ENCODE peak calls at places on chromosome 22, in five cellular contexts. One of them, this sample, is unnamed.

GRCh38 chr22:43081968-43082367 is 7.2 kb downstream of the TTLL1 start:
- DNase-seq in right atrium auricular region: no peak
- DNase-seq in HFFc6: no peak
- DNase-seq in MM.1S: no peak
- DNase-seq in BE2C: no peak
- DNase-seq in this sample: no peak

GRCh38 chr22:47012589-47013365 is 250.3 kb downstream of the TBC1D22A start:
- DNase-seq in right atrium auricular region: no peak
- DNase-seq in BE2C: no peak
- DNase-seq in HFFc6: no peak
- DNase-seq in MM.1S: no peak
- DNase-seq in this sample: no peak

GRCh38 chr22:42817556-42817955 is 39.5 kb downstream of the ARFGAP3 start:
- DNase-seq in MM.1S: no peak
- DNase-seq in HFFc6: no peak
- DNase-seq in right atrium auricular region: no peak
- DNase-seq in BE2C: no peak
- DNase-seq in this sample: no peak

GRCh38 chr22:20037419-20037818 is 16.5 kb downstream of the TANGO2 start:
- DNase-seq in BE2C: no peak
- DNase-seq in HFFc6: no peak
- DNase-seq in right atrium auricular region: no peak
- DNase-seq in MM.1S: no peak
- DNase-seq in this sample: no peak

GRCh38 chr22:47309476-47309875 is 547.0 kb downstream of the TBC1D22A start:
- DNase-seq in HFFc6: no peak
- DNase-seq in BE2C: no peak
- DNase-seq in right atrium auricular region: no peak
- DNase-seq in MM.1S: no peak
- DNase-seq in this sample: no peak

GRCh38 chr22:46044718-46045458 is 67.9 kb upstream of the WNT7B start:
- DNase-seq in HFFc6: no peak
- DNase-seq in MM.1S: no peak
- DNase-seq in right atrium auricular region: no peak
- DNase-seq in BE2C: no peak
- DNase-seq in this sample: no peak

GRCh38 chr22:19393704-19394103 is 37.8 kb downstream of the HIRA start:
- DNase-seq in BE2C: no peak
- DNase-seq in right atrium auricular region: no peak
- DNase-seq in MM.1S: no peak
- DNase-seq in HFFc6: no peak
- DNase-seq in this sample: no peak

GRCh38 chr22:50139843-50140415 is 30.6 kb upstream of the PANX2 start:
- DNase-seq in HFFc6: no peak
- DNase-seq in BE2C: no peak
- DNase-seq in MM.1S: peak; percentile 91
- DNase-seq in right atrium auricular region: no peak
- DNase-seq in this sample: peak; percentile 24

GRCh38 chr22:49771266-49772065 is 56.2 kb downstream of the BRD1 start:
- DNase-seq in MM.1S: no peak
- DNase-seq in BE2C: no peak
- DNase-seq in HFFc6: no peak
- DNase-seq in right atrium auricular region: no peak
- DNase-seq in this sample: no peak

GRCh38 chr22:35726398-35726797 is 8.7 kb downstream of the APOL5 start:
- DNase-seq in right atrium auricular region: no peak
- DNase-seq in MM.1S: no peak
- DNase-seq in HFFc6: no peak
- DNase-seq in BE2C: no peak
- DNase-seq in this sample: no peak
- TF ChIP-seq CTCF in right atrium auricular region: no peak
- TF ChIP-seq CTCF in MM.1S: no peak
- TF ChIP-seq CTCF in HFFc6: no peak
- TF ChIP-seq CTCF in BE2C: no peak
- TF ChIP-seq CTCF in this sample: no peak

GRCh38 chr22:29150701-29151100 is 55.0 kb upstream of the EMID1 start:
- DNase-seq in BE2C: no peak
- DNase-seq in MM.1S: no peak
- DNase-seq in right atrium auricular region: no peak
- DNase-seq in HFFc6: no peak
- DNase-seq in this sample: no peak
- TF ChIP-seq CTCF in BE2C: no peak
- TF ChIP-seq CTCF in MM.1S: no peak
- TF ChIP-seq CTCF in right atrium auricular region: no peak
- TF ChIP-seq CTCF in HFFc6: no peak
- TF ChIP-seq CTCF in this sample: no peak

DNA sequence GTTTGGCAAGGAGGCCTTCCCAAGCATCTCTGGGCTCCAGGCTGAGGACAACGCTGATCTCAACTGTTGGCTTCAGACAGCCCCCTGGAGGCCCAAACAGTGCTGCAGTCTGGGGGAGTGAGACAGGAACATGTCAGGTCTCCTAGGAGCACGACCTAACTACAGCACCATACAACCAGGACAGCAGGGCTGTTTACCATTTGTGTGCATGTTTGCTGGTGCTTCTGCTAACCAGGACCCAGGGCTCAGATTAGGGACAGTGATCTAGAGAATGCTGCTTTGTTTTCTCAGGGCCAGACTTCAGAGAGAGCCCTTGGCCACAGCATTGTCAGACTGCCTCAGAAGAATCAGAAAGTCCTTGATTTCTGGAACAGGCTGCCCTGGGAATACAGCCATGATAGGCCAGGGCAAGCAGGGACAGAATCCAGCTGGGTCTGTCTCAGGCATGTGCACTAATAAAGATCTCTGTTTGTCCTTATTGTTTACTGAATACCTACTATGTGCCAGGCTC is 126.5 kb downstream of the VPREB1 start:
- DNase-seq in BE2C: no peak
- DNase-seq in MM.1S: no peak
- DNase-seq in right atrium auricular region: no peak
- DNase-seq in HFFc6: no peak
- DNase-seq in this sample: no peak
- TF ChIP-seq CTCF in BE2C: peak; percentile 15
- TF ChIP-seq CTCF in MM.1S: no peak
- TF ChIP-seq CTCF in right atrium auricular region: no peak
- TF ChIP-seq CTCF in HFFc6: no peak
- TF ChIP-seq CTCF in this sample: no peak

GRCh38 chr22:39931271-39931670 is 28.9 kb upstream of the TMA7B start:
- DNase-seq in BE2C: no peak
- DNase-seq in MM.1S: no peak
- DNase-seq in HFFc6: no peak
- DNase-seq in right atrium auricular region: no peak
- DNase-seq in this sample: no peak

GRCh38 chr22:39935116-39935515 is 25.1 kb upstream of the TMA7B start:
- DNase-seq in HFFc6: no peak
- DNase-seq in MM.1S: no peak
- DNase-seq in BE2C: no peak
- DNase-seq in right atrium auricular region: no peak
- DNase-seq in this sample: no peak

GRCh38 chr22:39933741-39934140 is 26.5 kb upstream of the TMA7B start:
- DNase-seq in HFFc6: no peak
- DNase-seq in right atrium auricular region: no peak
- DNase-seq in BE2C: no peak
- DNase-seq in MM.1S: no peak
- DNase-seq in this sample: no peak

GRCh38 chr22:39932166-39932565 is 28.0 kb upstream of the TMA7B start:
- DNase-seq in HFFc6: no peak
- DNase-seq in MM.1S: no peak
- DNase-seq in BE2C: no peak
- DNase-seq in right atrium auricular region: no peak
- DNase-seq in this sample: no peak

DNA sequence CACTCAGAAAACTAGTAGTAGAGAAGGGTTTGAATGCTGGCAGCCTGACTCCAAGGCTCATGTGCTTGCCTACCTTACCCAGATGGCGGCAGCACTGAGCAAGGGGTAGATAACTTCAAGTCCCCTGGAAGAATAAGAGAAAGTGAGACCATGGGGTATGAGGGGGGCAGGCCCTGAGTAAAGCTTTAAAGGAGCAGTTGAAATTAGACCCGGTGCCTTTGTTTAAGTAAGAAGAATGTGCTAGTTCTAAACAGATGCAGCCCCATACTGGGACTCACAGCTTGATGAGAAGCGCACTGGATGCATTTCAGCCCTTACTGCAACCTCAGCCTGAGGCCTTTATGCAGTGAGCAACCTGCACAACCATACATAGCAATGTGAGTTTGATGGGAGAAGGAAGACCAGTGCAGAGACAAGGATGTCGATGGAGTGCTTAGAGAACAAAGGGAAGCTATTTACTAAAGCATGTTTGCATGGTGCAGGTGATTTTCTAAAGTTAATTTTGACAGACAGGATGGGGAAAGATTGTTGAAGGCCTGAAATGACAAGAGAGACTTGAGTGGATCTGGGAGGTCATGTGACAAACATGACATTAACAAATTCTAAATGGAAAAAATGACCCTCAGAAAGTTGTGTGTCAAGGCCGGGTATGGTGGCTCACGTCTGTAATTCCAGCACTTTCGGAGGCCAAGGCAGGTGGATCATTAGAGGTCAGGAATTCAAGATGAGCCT is 27.1 kb upstream of the TMA7B start:
- DNase-seq in HFFc6: peak; percentile 3
- DNase-seq in MM.1S: peak; percentile 38
- DNase-seq in right atrium auricular region: no peak
- DNase-seq in BE2C: peak; percentile 48
- DNase-seq in this sample: peak; percentile 49
- TF ChIP-seq CTCF in HFFc6: peak; percentile 82
- TF ChIP-seq CTCF in MM.1S: peak; percentile 79
- TF ChIP-seq CTCF in right atrium auricular region: peak; percentile 60
- TF ChIP-seq CTCF in BE2C: peak; percentile 83
- TF ChIP-seq CTCF in this sample: peak; percentile 50

GRCh38 chr22:22460635-22461034 is 47.9 kb downstream of the ZNF280B start:
- DNase-seq in BE2C: no peak
- DNase-seq in HFFc6: no peak
- DNase-seq in right atrium auricular region: no peak
- DNase-seq in MM.1S: peak; percentile 49
- DNase-seq in this sample: peak; percentile 31
- TF ChIP-seq CTCF in BE2C: peak; percentile 54
- TF ChIP-seq CTCF in HFFc6: peak; percentile 71
- TF ChIP-seq CTCF in right atrium auricular region: no peak
- TF ChIP-seq CTCF in MM.1S: peak; percentile 67
- TF ChIP-seq CTCF in this sample: peak; percentile 24

GRCh38 chr22:38215156-38216038 is 13.6 kb downstream of the MAFF start:
- DNase-seq in BE2C: no peak
- DNase-seq in HFFc6: no peak
- DNase-seq in right atrium auricular region: no peak
- DNase-seq in MM.1S: no peak
- DNase-seq in this sample: no peak

GRCh38 chr22:38212442-38212841 is 10.6 kb downstream of the MAFF start:
- DNase-seq in HFFc6: no peak
- DNase-seq in BE2C: no peak
- DNase-seq in MM.1S: no peak
- DNase-seq in right atrium auricular region: no peak
- DNase-seq in this sample: no peak

GRCh38 chr22:38211556-38211955 is 9.8 kb downstream of the MAFF start:
- DNase-seq in right atrium auricular region: no peak
- DNase-seq in MM.1S: no peak
- DNase-seq in BE2C: no peak
- DNase-seq in HFFc6: no peak
- DNase-seq in this sample: no peak

GRCh38 chr22:38213319-38214247 is 11.8 kb downstream of the MAFF start:
- DNase-seq in BE2C: no peak
- DNase-seq in MM.1S: no peak
- DNase-seq in HFFc6: no peak
- DNase-seq in right atrium auricular region: no peak
- DNase-seq in this sample: peak; percentile 72

GRCh38 chr22:38214248-38215056 is 12.7 kb downstream of the MAFF start:
- DNase-seq in BE2C: peak; percentile 91
- DNase-seq in MM.1S: peak; percentile 72
- DNase-seq in HFFc6: no peak
- DNase-seq in right atrium auricular region: peak; percentile 69
- DNase-seq in this sample: peak; percentile 88
- TF ChIP-seq CTCF in BE2C: no peak
- TF ChIP-seq CTCF in MM.1S: peak; percentile 8
- TF ChIP-seq CTCF in HFFc6: no peak
- TF ChIP-seq CTCF in right atrium auricular region: peak; percentile 44
- TF ChIP-seq CTCF in this sample: no peak

GRCh38 chr22:28769394-28770085 is 3.0 kb upstream of the CCDC117 start:
- DNase-seq in HFFc6: no peak
- DNase-seq in BE2C: no peak
- DNase-seq in right atrium auricular region: no peak
- DNase-seq in MM.1S: no peak
- DNase-seq in this sample: no peak

GRCh38 chr22:28774378-28774777 is 1.9 kb downstream of the CCDC117 start:
- DNase-seq in HFFc6: no peak
- DNase-seq in right atrium auricular region: no peak
- DNase-seq in BE2C: no peak
- DNase-seq in MM.1S: no peak
- DNase-seq in this sample: no peak

GRCh38 chr22:28773461-28773867 is 969 bp downstream of the CCDC117 start:
- DNase-seq in BE2C: no peak
- DNase-seq in right atrium auricular region: no peak
- DNase-seq in MM.1S: peak; percentile 66
- DNase-seq in HFFc6: peak; percentile 74
- DNase-seq in this sample: peak; percentile 61

GRCh38 chr22:28771195-28771791 is 1.2 kb upstream of the CCDC117 start:
- DNase-seq in BE2C: no peak
- DNase-seq in right atrium auricular region: no peak
- DNase-seq in HFFc6: no peak
- DNase-seq in MM.1S: no peak
- DNase-seq in this sample: no peak

DNA sequence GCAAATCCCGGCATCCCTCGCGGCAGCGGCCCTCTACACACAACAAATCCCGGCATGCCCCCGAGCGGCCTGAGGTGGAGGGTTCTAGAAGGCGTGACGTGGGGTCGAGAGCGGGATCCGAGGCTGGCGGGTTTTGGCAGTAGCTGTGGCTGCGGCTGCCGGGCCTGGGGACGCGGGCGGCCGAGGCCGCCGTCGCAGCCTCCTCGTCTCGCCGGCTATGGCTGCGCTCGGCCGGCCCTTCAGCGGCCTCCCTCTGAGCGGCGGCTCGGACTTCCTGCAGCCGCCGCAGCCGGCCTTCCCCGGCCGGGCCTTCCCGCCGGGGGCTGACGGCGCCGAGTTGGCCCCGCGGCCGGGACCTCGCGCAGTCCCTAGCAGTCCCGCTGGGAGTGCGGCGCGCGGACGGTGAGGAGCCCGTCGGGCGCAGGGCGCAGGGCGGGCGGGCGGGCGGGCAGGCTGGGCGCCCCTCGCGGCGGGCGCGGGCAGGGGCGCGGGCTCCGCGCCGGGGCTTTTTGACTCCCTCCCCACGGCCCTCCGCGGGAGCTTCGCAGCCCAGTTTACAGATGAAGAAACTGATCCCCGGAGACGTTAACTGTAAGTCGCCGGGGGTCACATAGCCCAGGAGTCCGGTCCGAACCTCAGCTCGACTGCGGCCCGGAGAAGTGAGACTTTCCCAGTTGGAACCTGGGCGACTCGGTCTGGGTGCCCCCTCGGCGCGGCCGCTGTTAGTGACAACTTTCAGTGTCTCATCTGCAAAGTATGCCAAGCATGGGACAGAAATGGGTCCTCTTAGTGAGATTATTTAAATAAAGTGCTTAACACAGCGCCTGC is at the start of gene CCDC117:
- DNase-seq in BE2C: peak; percentile 98
- DNase-seq in right atrium auricular region: peak; percentile 95
- DNase-seq in HFFc6: peak; percentile 87
- DNase-seq in MM.1S: peak; percentile 95
- DNase-seq in this sample: peak; percentile 95
- TF ChIP-seq CTCF in BE2C: peak; percentile 23
- TF ChIP-seq CTCF in right atrium auricular region: peak; percentile 10
- TF ChIP-seq CTCF in HFFc6: peak; percentile 6
- TF ChIP-seq CTCF in MM.1S: peak; percentile 2
- TF ChIP-seq CTCF in this sample: no peak